ENCODE peak calls at places on chromosomes 2 and 18, in ten cellular contexts. I is fibroblast of the aortic adventitia, V is colonic mucosa, D is OCI-LY7, U is esophagus squamous epithelium, R is breast epithelium, C is cardiac muscle cell, P is prostate gland, H is kidney, G is fibroblast of pulmonary artery. E is an unnamed sample.

GRCh38 chr2:39492095-39492590 is 55.1 kb upstream of the MAP4K3 start:
- DNase-seq in I (peak), V (no peak), D (peak), U (no peak), R (no peak), C (no peak), P (no peak), H (no peak), G (peak), E (peak)

GRCh38 chr2:20671036-20671735 is 4.2 kb downstream of the GDF7 start:
- DNase-seq in I (no peak), V (no peak), D (no peak), U (no peak), R (no peak), C (no peak), P (no peak), H (no peak), G (no peak), E (no peak)

GRCh38 chr2:73995810-73996209 is 11.1 kb downstream of the TET3 start:
- DNase-seq in I (no peak), V (no peak), D (no peak), U (no peak), R (no peak), C (no peak), P (no peak), H (no peak), G (no peak), E (no peak)

GRCh38 chr2:55137024-55137958 is 87.0 kb upstream of the RTN4 start:
- DNase-seq in I (no peak), V (peak), D (no peak), U (no peak), R (no peak), C (no peak), P (no peak), H (no peak), G (no peak), E (no peak)

GRCh38 chr2:96842600-96842999 is 1.2 kb downstream of the ANKRD23 start:
- DNase-seq in I (no peak), V (no peak), D (no peak), U (no peak), R (no peak), C (no peak), P (no peak), H (peak), G (no peak), E (no peak)

GRCh38 chr2:192026064-192026715 is 168.5 kb downstream of the TMEFF2 start:
- DNase-seq in I (no peak), V (no peak), D (no peak), U (no peak), R (no peak), C (no peak), P (no peak), H (no peak), G (no peak), E (no peak)

GRCh38 chr2:27888790-27889189 is 1.4 kb downstream of the RBKS start:
- DNase-seq in I (peak), V (no peak), D (no peak), U (no peak), R (no peak), C (no peak), P (no peak), H (no peak), G (peak), E (no peak)

GRCh38 chr2:1295740-1296139 is 117.5 kb upstream of the TPO start:
- DNase-seq in I (no peak), V (no peak), D (no peak), U (no peak), R (no peak), C (no peak), P (no peak), H (no peak), G (no peak), E (no peak)

GRCh38 chr2:64283641-64284371 is 139.6 kb upstream of the PELI1 start:
- DNase-seq in I (no peak), V (no peak), D (peak), U (no peak), R (no peak), C (no peak), P (no peak), H (no peak), G (no peak), E (no peak)

GRCh38 chr2:98374958-98375570 is 28.8 kb downstream of the CNGA3 start:
- DNase-seq in I (no peak), V (no peak), D (no peak), U (no peak), R (no peak), C (no peak), P (no peak), H (no peak), G (no peak), E (no peak)

GRCh38 chr2:223442874-223443273 is 159.3 kb downstream of the SCG2 start:
- DNase-seq in I (peak), V (no peak), D (no peak), U (no peak), R (no peak), C (no peak), P (no peak), H (no peak), G (no peak), E (no peak)

GRCh38 chr2:119255760-119256573 is 32.3 kb downstream of the STEAP3 start:
- DNase-seq in I (peak), V (no peak), D (no peak), U (no peak), R (no peak), C (no peak), P (no peak), H (no peak), G (peak), E (no peak)

GRCh38 chr18:79394438-79395307 is 1.1 kb upstream of the NFATC1 start:
- DNase-seq in I (peak), V (no peak), D (peak), U (no peak), R (no peak), C (no peak), P (no peak), H (peak), G (peak), E (peak)

GRCh38 chr2:45199973-45200372 is 190.7 kb upstream of the SIX2 start:
- DNase-seq in I (peak), V (no peak), D (no peak), U (no peak), R (no peak), C (no peak), P (no peak), H (no peak), G (peak), E (no peak)

GRCh38 chr2:134107402-134107801 is 146.5 kb upstream of the MGAT5 start:
- DNase-seq in I (no peak), V (no peak), D (no peak), U (no peak), R (no peak), C (no peak), P (no peak), H (no peak), G (no peak), E (no peak)

GRCh38 chr2:44807344-44808025 is 134.0 kb upstream of the SIX3 start:
- DNase-seq in I (no peak), V (no peak), D (no peak), U (no peak), R (no peak), C (no peak), P (no peak), H (no peak), G (no peak), E (no peak)

GRCh38 chr2:70726947-70727725 is 40.9 kb downstream of the ADD2 start:
- DNase-seq in I (peak), V (no peak), D (no peak), U (no peak), R (no peak), C (no peak), P (no peak), H (no peak), G (peak), E (no peak)

GRCh38 chr2:216404010-216404618 is 8.2 kb upstream of the SMARCAL1 start:
- DNase-seq in I (peak), V (peak), D (peak), U (no peak), R (no peak), C (peak), P (no peak), H (no peak), G (peak), E (peak)

GRCh38 chr2:210859314-210859713 is 302.9 kb downstream of the CPS1 start:
- DNase-seq in I (no peak), V (no peak), D (no peak), U (no peak), R (no peak), C (no peak), P (no peak), H (no peak), G (no peak), E (no peak)

GRCh38 chr18:51523671-51524070 is 326.2 kb upstream of the MEX3C start:
- DNase-seq in I (no peak), V (no peak), D (no peak), U (no peak), R (no peak), C (no peak), P (no peak), H (no peak), G (no peak), E (no peak)

GRCh38 chr2:238561230-238561629 is 134.5 kb downstream of the ASB1 start:
- DNase-seq in I (no peak), V (no peak), D (no peak), U (no peak), R (no peak), C (no peak), P (no peak), H (no peak), G (no peak), E (no peak)

GRCh38 chr2:172927381-172928357 is 148.0 kb upstream of the MAP3K20 start:
- DNase-seq in I (peak), V (no peak), D (no peak), U (no peak), R (no peak), C (no peak), P (peak), H (no peak), G (peak), E (no peak)

GRCh38 chr2:101516833-101517690 is 42.1 kb upstream of the RFX8 start:
- DNase-seq in I (peak), V (no peak), D (no peak), U (no peak), R (no peak), C (no peak), P (no peak), H (no peak), G (peak), E (peak)

GRCh38 chr2:101519173-101519492 is 44.2 kb upstream of the RFX8 start:
- DNase-seq in I (no peak), V (no peak), D (no peak), U (no peak), R (no peak), C (no peak), P (no peak), H (no peak), G (no peak), E (no peak)

GRCh38 chr2:101520246-101520645 is 45.3 kb upstream of the RFX8 start:
- DNase-seq in I (peak), V (no peak), D (no peak), U (no peak), R (no peak), C (no peak), P (no peak), H (no peak), G (peak), E (no peak)

GRCh38 chr2:101517753-101518152 is 42.8 kb upstream of the RFX8 start:
- DNase-seq in I (peak), V (no peak), D (no peak), U (no peak), R (no peak), C (no peak), P (no peak), H (no peak), G (peak), E (no peak)

DNA sequence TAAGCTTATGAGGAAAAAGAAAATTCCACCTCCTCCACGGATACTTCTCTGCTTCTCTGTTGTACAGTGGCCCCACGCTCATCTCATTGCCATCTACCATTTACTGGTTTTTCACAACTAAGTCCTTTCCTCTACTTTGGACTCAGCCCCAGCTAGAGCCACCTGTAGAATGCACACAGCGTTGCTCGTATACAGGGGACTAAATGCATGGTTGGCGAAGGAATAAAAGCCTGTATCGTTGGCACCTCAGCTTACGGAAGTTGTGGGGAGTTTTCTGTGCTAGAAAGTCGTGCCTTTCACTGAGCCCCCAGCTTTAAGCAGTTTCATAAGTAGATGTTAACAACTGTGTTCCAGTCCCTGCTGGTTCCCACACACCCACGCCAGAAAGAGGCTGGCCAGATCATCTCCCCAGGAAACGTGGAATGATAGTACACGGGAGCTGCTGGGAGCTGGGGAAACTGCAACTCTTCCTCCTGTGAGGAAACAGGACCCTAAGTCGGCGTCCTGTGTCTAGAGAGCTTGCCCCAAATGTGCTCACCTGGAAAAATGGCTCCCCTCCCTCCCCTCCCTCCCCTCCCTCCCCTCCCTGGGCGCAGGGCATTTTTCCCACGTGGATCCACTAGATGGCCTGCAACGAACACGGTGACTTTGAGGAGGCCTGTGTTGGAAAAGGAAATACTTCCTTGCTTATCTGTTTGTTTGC is 43.7 kb upstream of the RFX8 start:
- DNase-seq in I (peak), V (peak), D (peak), U (no peak), R (no peak), C (peak), P (peak), H (peak), G (peak), E (peak)
- TF ChIP-seq CTCF in I (peak), V (no peak), D (peak), U (no peak), R (no peak), C (peak), P (peak), H (peak), G (peak), E (peak)

GRCh38 chr2:180991361-180991760 is 11.0 kb downstream of the UBE2E3 start:
- DNase-seq in I (no peak), V (no peak), D (no peak), U (no peak), R (no peak), C (no peak), P (no peak), H (no peak), G (no peak), E (no peak)
- TF ChIP-seq CTCF in I (peak), V (no peak), D (peak), U (no peak), R (no peak), C (no peak), P (no peak), H (no peak), G (no peak), E (no peak)

GRCh38 chr2:194819367-194819766 is 837.7 kb upstream of the SLC39A10 start:
- DNase-seq in I (no peak), V (no peak), D (no peak), U (no peak), R (no peak), C (peak), P (no peak), H (no peak), G (peak), E (peak)
- TF ChIP-seq CTCF in I (no peak), V (no peak), D (peak), U (no peak), R (no peak), C (no peak), P (peak), H (no peak), G (no peak), E (no peak)

GRCh38 chr2:200585730-200586643 is at the start of gene AOX1:
- DNase-seq in I (peak), V (peak), D (peak), U (no peak), R (no peak), C (peak), P (peak), H (peak), G (peak), E (peak)
- TF ChIP-seq CTCF in I (no peak), V (no peak), D (peak), U (no peak), R (no peak), C (peak), P (no peak), H (no peak), G (peak), E (no peak)

GRCh38 chr2:195318440-195319111 is 338.4 kb upstream of the SLC39A10 start:
- DNase-seq in I (peak), V (peak), D (peak), U (no peak), R (no peak), C (peak), P (peak), H (no peak), G (peak), E (peak)
- TF ChIP-seq CTCF in I (peak), V (peak), D (peak), U (peak), R (peak), C (peak), P (peak), H (peak), G (peak), E (peak)